ENCODE peak calls at places on chromosomes 11 and 22, in five cellular contexts. One of them, this sample, is unnamed.

GRCh38 chr11:22479133-22479690 is 141.0 kb downstream of the SLC17A6 start:
- DNase-seq in HS-27A: no peak
- DNase-seq in H4: no peak
- DNase-seq in foreskin fibroblast: no peak
- DNase-seq in cardiac septum: no peak
- DNase-seq in this sample: no peak

GRCh38 chr11:84608788-84609309 is 1018.3 kb downstream of the DLG2 start:
- DNase-seq in foreskin fibroblast: no peak
- DNase-seq in H4: no peak
- DNase-seq in HS-27A: no peak
- DNase-seq in cardiac septum: no peak
- DNase-seq in this sample: no peak

GRCh38 chr11:110565344-110565684 is 135.6 kb downstream of the FDX1 start:
- DNase-seq in HS-27A: no peak
- DNase-seq in H4: peak; percentile 56
- DNase-seq in cardiac septum: no peak
- DNase-seq in foreskin fibroblast: peak; percentile 24
- DNase-seq in this sample: no peak

GRCh38 chr11:14638561-14638960 is 5.0 kb upstream of the PDE3B start:
- DNase-seq in foreskin fibroblast: no peak
- DNase-seq in HS-27A: no peak
- DNase-seq in cardiac septum: no peak
- DNase-seq in H4: peak; percentile 86
- DNase-seq in this sample: no peak

GRCh38 chr22:37741312-37741795 is 44.5 kb downstream of the TRIOBP start:
- DNase-seq in HS-27A: no peak
- DNase-seq in foreskin fibroblast: peak; percentile 97
- DNase-seq in H4: peak; percentile 84
- DNase-seq in cardiac septum: peak; percentile 88
- DNase-seq in this sample: peak; percentile 99

GRCh38 chr11:28822596-28822995 is 714.4 kb downstream of the METTL15 start:
- DNase-seq in foreskin fibroblast: no peak
- DNase-seq in H4: no peak
- DNase-seq in cardiac septum: no peak
- DNase-seq in HS-27A: no peak
- DNase-seq in this sample: no peak

GRCh38 chr11:19648321-19648720 is 64.3 kb upstream of the NAV2 start:
- DNase-seq in foreskin fibroblast: no peak
- DNase-seq in HS-27A: no peak
- DNase-seq in H4: peak; percentile 65
- DNase-seq in cardiac septum: no peak
- DNase-seq in this sample: no peak

GRCh38 chr22:47355776-47356432 is 593.5 kb downstream of the TBC1D22A start:
- DNase-seq in cardiac septum: peak; percentile 61
- DNase-seq in foreskin fibroblast: no peak
- DNase-seq in HS-27A: no peak
- DNase-seq in H4: no peak
- DNase-seq in this sample: no peak

GRCh38 chr11:124760205-124760652 is 1.9 kb downstream of the ESAM start:
- DNase-seq in HS-27A: no peak
- DNase-seq in cardiac septum: no peak
- DNase-seq in H4: no peak
- DNase-seq in foreskin fibroblast: no peak
- DNase-seq in this sample: no peak

GRCh38 chr11:118872403-118872821 is 11.3 kb upstream of the CXCR5 start:
- DNase-seq in foreskin fibroblast: no peak
- DNase-seq in HS-27A: no peak
- DNase-seq in cardiac septum: no peak
- DNase-seq in H4: no peak
- DNase-seq in this sample: no peak

GRCh38 chr11:74311352-74311926 is at the start of gene P4HA3:
- DNase-seq in H4: no peak
- DNase-seq in foreskin fibroblast: peak; percentile 36
- DNase-seq in cardiac septum: peak; percentile 90
- DNase-seq in HS-27A: no peak
- DNase-seq in this sample: peak; percentile 81

GRCh38 chr11:118953265-118953664 is 2.8 kb upstream of the UPK2 start:
- DNase-seq in HS-27A: no peak
- DNase-seq in foreskin fibroblast: no peak
- DNase-seq in cardiac septum: no peak
- DNase-seq in H4: no peak
- DNase-seq in this sample: no peak

GRCh38 chr22:49948958-49949913 is 11.3 kb upstream of the PIM3 start:
- DNase-seq in foreskin fibroblast: no peak
- DNase-seq in HS-27A: no peak
- DNase-seq in cardiac septum: no peak
- DNase-seq in H4: no peak
- DNase-seq in this sample: no peak

GRCh38 chr22:49784987-49785614 is 42.6 kb downstream of the BRD1 start:
- DNase-seq in foreskin fibroblast: no peak
- DNase-seq in H4: no peak
- DNase-seq in cardiac septum: peak; percentile 73
- DNase-seq in HS-27A: no peak
- DNase-seq in this sample: no peak

GRCh38 chr22:43891360-43892182 is at the start of gene PNPLA5:
- DNase-seq in foreskin fibroblast: no peak
- DNase-seq in H4: no peak
- DNase-seq in cardiac septum: peak; percentile 43
- DNase-seq in HS-27A: no peak
- DNase-seq in this sample: no peak

GRCh38 chr11:4479676-4480075 is 2.8 kb upstream of the OR52K1 start:
- DNase-seq in cardiac septum: no peak
- DNase-seq in H4: no peak
- DNase-seq in HS-27A: no peak
- DNase-seq in foreskin fibroblast: no peak
- DNase-seq in this sample: no peak

GRCh38 chr11:108609681-108610080 is 16.1 kb upstream of the EXPH5 start:
- DNase-seq in foreskin fibroblast: no peak
- DNase-seq in cardiac septum: no peak
- DNase-seq in H4: peak; percentile 13
- DNase-seq in HS-27A: no peak
- DNase-seq in this sample: no peak

GRCh38 chr11:69836401-69836800 is 17.2 kb upstream of the FGF3 start:
- DNase-seq in H4: no peak
- DNase-seq in HS-27A: no peak
- DNase-seq in cardiac septum: no peak
- DNase-seq in foreskin fibroblast: no peak
- DNase-seq in this sample: peak; percentile 39

GRCh38 chr22:38204784-38205183 is 3.0 kb downstream of the MAFF start:
- DNase-seq in HS-27A: no peak
- DNase-seq in cardiac septum: no peak
- DNase-seq in foreskin fibroblast: no peak
- DNase-seq in H4: no peak
- DNase-seq in this sample: no peak

GRCh38 chr11:123386746-123387510 is 43.1 kb upstream of the GRAMD1B start:
- DNase-seq in H4: no peak
- DNase-seq in HS-27A: no peak
- DNase-seq in foreskin fibroblast: peak; percentile 49
- DNase-seq in cardiac septum: no peak
- DNase-seq in this sample: no peak

GRCh38 chr22:42879371-42880021 is 22.4 kb upstream of the ARFGAP3 start:
- DNase-seq in H4: no peak
- DNase-seq in foreskin fibroblast: no peak
- DNase-seq in HS-27A: no peak
- DNase-seq in cardiac septum: no peak
- DNase-seq in this sample: no peak

This sample was measured in sigmoid colon.